ENCODE peak calls at places on chromosomes 3 and 15, in seven cellular contexts. One of them, this sample, is unnamed.

GRCh38 chr15:31974154-31974794 is 56.0 kb upstream of the CHRNA7 start:
- DNase-seq in esophagus muscularis mucosa: peak
- DNase-seq in activated CD4-positive, alpha-beta T cell treated with anti-CD3 and anti-CD28 coated beads, Interleukin-2, amount 50 U/mL, for 48 hours: no peak
- DNase-seq in progenitor cell of endocrine pancreas: no peak
- DNase-seq in stimulated activated CD4-positive, alpha-beta T cell treated with anti-CD3 and anti-CD28 coated beads, Interleukin-1b, Interleukin-23, amount 100 ng/mL, for 24 hours: no peak
- DNase-seq in activated naive CD4-positive, alpha-beta T cell treated with anti-CD3 and anti-CD28 coated beads, Interleukin-2, amount 10 ng/mL, durations not matched to agents 7 days and 5 days: no peak
- DNase-seq in left colon: no peak
- DNase-seq in this sample: no peak

GRCh38 chr3:137767146-137768020 is 3.3 kb downstream of the SOX14 start:
- DNase-seq in progenitor cell of endocrine pancreas: no peak
- DNase-seq in activated naive CD4-positive, alpha-beta T cell treated with anti-CD3 and anti-CD28 coated beads, Interleukin-2, amount 10 ng/mL, durations not matched to agents 7 days and 5 days: no peak
- DNase-seq in esophagus muscularis mucosa: peak
- DNase-seq in left colon: no peak
- DNase-seq in activated CD4-positive, alpha-beta T cell treated with anti-CD3 and anti-CD28 coated beads, Interleukin-2, amount 50 U/mL, for 48 hours: no peak
- DNase-seq in stimulated activated CD4-positive, alpha-beta T cell treated with anti-CD3 and anti-CD28 coated beads, Interleukin-1b, Interleukin-23, amount 100 ng/mL, for 24 hours: no peak
- DNase-seq in this sample: peak

GRCh38 chr15:84797212-84797611 is 19.9 kb upstream of the ALPK3 start:
- DNase-seq in esophagus muscularis mucosa: no peak
- DNase-seq in activated CD4-positive, alpha-beta T cell treated with anti-CD3 and anti-CD28 coated beads, Interleukin-2, amount 50 U/mL, for 48 hours: no peak
- DNase-seq in activated naive CD4-positive, alpha-beta T cell treated with anti-CD3 and anti-CD28 coated beads, Interleukin-2, amount 10 ng/mL, durations not matched to agents 7 days and 5 days: no peak
- DNase-seq in stimulated activated CD4-positive, alpha-beta T cell treated with anti-CD3 and anti-CD28 coated beads, Interleukin-1b, Interleukin-23, amount 100 ng/mL, for 24 hours: no peak
- DNase-seq in left colon: no peak
- DNase-seq in progenitor cell of endocrine pancreas: no peak
- DNase-seq in this sample: peak

GRCh38 chr3:195838714-195839113 is 27.0 kb upstream of the MUC4 start:
- DNase-seq in progenitor cell of endocrine pancreas: no peak
- DNase-seq in activated CD4-positive, alpha-beta T cell treated with anti-CD3 and anti-CD28 coated beads, Interleukin-2, amount 50 U/mL, for 48 hours: no peak
- DNase-seq in activated naive CD4-positive, alpha-beta T cell treated with anti-CD3 and anti-CD28 coated beads, Interleukin-2, amount 10 ng/mL, durations not matched to agents 7 days and 5 days: no peak
- DNase-seq in esophagus muscularis mucosa: no peak
- DNase-seq in left colon: no peak
- DNase-seq in stimulated activated CD4-positive, alpha-beta T cell treated with anti-CD3 and anti-CD28 coated beads, Interleukin-1b, Interleukin-23, amount 100 ng/mL, for 24 hours: no peak
- DNase-seq in this sample: no peak

GRCh38 chr3:74465652-74466415 is 148.6 kb downstream of the CNTN3 start:
- DNase-seq in stimulated activated CD4-positive, alpha-beta T cell treated with anti-CD3 and anti-CD28 coated beads, Interleukin-1b, Interleukin-23, amount 100 ng/mL, for 24 hours: no peak
- DNase-seq in activated naive CD4-positive, alpha-beta T cell treated with anti-CD3 and anti-CD28 coated beads, Interleukin-2, amount 10 ng/mL, durations not matched to agents 7 days and 5 days: no peak
- DNase-seq in progenitor cell of endocrine pancreas: no peak
- DNase-seq in esophagus muscularis mucosa: no peak
- DNase-seq in left colon: no peak
- DNase-seq in activated CD4-positive, alpha-beta T cell treated with anti-CD3 and anti-CD28 coated beads, Interleukin-2, amount 50 U/mL, for 48 hours: no peak
- DNase-seq in this sample: no peak

GRCh38 chr3:51355891-51356578 is 29.1 kb upstream of the MANF start:
- DNase-seq in activated naive CD4-positive, alpha-beta T cell treated with anti-CD3 and anti-CD28 coated beads, Interleukin-2, amount 10 ng/mL, durations not matched to agents 7 days and 5 days: no peak
- DNase-seq in esophagus muscularis mucosa: no peak
- DNase-seq in stimulated activated CD4-positive, alpha-beta T cell treated with anti-CD3 and anti-CD28 coated beads, Interleukin-1b, Interleukin-23, amount 100 ng/mL, for 24 hours: no peak
- DNase-seq in progenitor cell of endocrine pancreas: no peak
- DNase-seq in activated CD4-positive, alpha-beta T cell treated with anti-CD3 and anti-CD28 coated beads, Interleukin-2, amount 50 U/mL, for 48 hours: no peak
- DNase-seq in left colon: no peak
- DNase-seq in this sample: no peak

GRCh38 chr15:36579792-36580431 is 486 bp downstream of the CDIN1 start:
- DNase-seq in stimulated activated CD4-positive, alpha-beta T cell treated with anti-CD3 and anti-CD28 coated beads, Interleukin-1b, Interleukin-23, amount 100 ng/mL, for 24 hours: no peak
- DNase-seq in left colon: no peak
- DNase-seq in activated CD4-positive, alpha-beta T cell treated with anti-CD3 and anti-CD28 coated beads, Interleukin-2, amount 50 U/mL, for 48 hours: no peak
- DNase-seq in activated naive CD4-positive, alpha-beta T cell treated with anti-CD3 and anti-CD28 coated beads, Interleukin-2, amount 10 ng/mL, durations not matched to agents 7 days and 5 days: peak
- DNase-seq in esophagus muscularis mucosa: no peak
- DNase-seq in progenitor cell of endocrine pancreas: no peak
- DNase-seq in this sample: no peak

GRCh38 chr15:51203797-51204196 is 109.1 kb upstream of the TNFAIP8L3 start:
- DNase-seq in esophagus muscularis mucosa: no peak
- DNase-seq in left colon: no peak
- DNase-seq in stimulated activated CD4-positive, alpha-beta T cell treated with anti-CD3 and anti-CD28 coated beads, Interleukin-1b, Interleukin-23, amount 100 ng/mL, for 24 hours: no peak
- DNase-seq in activated CD4-positive, alpha-beta T cell treated with anti-CD3 and anti-CD28 coated beads, Interleukin-2, amount 50 U/mL, for 48 hours: no peak
- DNase-seq in progenitor cell of endocrine pancreas: no peak
- DNase-seq in activated naive CD4-positive, alpha-beta T cell treated with anti-CD3 and anti-CD28 coated beads, Interleukin-2, amount 10 ng/mL, durations not matched to agents 7 days and 5 days: no peak
- DNase-seq in this sample: no peak

GRCh38 chr3:97200387-97200786 is 386.0 kb downstream of the EPHA6 start:
- DNase-seq in esophagus muscularis mucosa: no peak
- DNase-seq in activated CD4-positive, alpha-beta T cell treated with anti-CD3 and anti-CD28 coated beads, Interleukin-2, amount 50 U/mL, for 48 hours: no peak
- DNase-seq in progenitor cell of endocrine pancreas: no peak
- DNase-seq in activated naive CD4-positive, alpha-beta T cell treated with anti-CD3 and anti-CD28 coated beads, Interleukin-2, amount 10 ng/mL, durations not matched to agents 7 days and 5 days: no peak
- DNase-seq in stimulated activated CD4-positive, alpha-beta T cell treated with anti-CD3 and anti-CD28 coated beads, Interleukin-1b, Interleukin-23, amount 100 ng/mL, for 24 hours: no peak
- DNase-seq in left colon: no peak
- DNase-seq in this sample: no peak

GRCh38 chr3:5267253-5267652 is 79.7 kb downstream of the EDEM1 start:
- DNase-seq in stimulated activated CD4-positive, alpha-beta T cell treated with anti-CD3 and anti-CD28 coated beads, Interleukin-1b, Interleukin-23, amount 100 ng/mL, for 24 hours: no peak
- DNase-seq in progenitor cell of endocrine pancreas: no peak
- DNase-seq in activated CD4-positive, alpha-beta T cell treated with anti-CD3 and anti-CD28 coated beads, Interleukin-2, amount 50 U/mL, for 48 hours: no peak
- DNase-seq in left colon: no peak
- DNase-seq in activated naive CD4-positive, alpha-beta T cell treated with anti-CD3 and anti-CD28 coated beads, Interleukin-2, amount 10 ng/mL, durations not matched to agents 7 days and 5 days: no peak
- DNase-seq in esophagus muscularis mucosa: peak
- DNase-seq in this sample: no peak

GRCh38 chr3:196941846-196942225 is 492 bp downstream of the NCBP2 start:
- DNase-seq in progenitor cell of endocrine pancreas: no peak
- DNase-seq in activated naive CD4-positive, alpha-beta T cell treated with anti-CD3 and anti-CD28 coated beads, Interleukin-2, amount 10 ng/mL, durations not matched to agents 7 days and 5 days: peak
- DNase-seq in stimulated activated CD4-positive, alpha-beta T cell treated with anti-CD3 and anti-CD28 coated beads, Interleukin-1b, Interleukin-23, amount 100 ng/mL, for 24 hours: peak
- DNase-seq in left colon: peak
- DNase-seq in esophagus muscularis mucosa: no peak
- DNase-seq in activated CD4-positive, alpha-beta T cell treated with anti-CD3 and anti-CD28 coated beads, Interleukin-2, amount 50 U/mL, for 48 hours: peak
- DNase-seq in this sample: no peak

GRCh38 chr3:191303596-191303995 is 25.6 kb upstream of the CCDC50 start:
- DNase-seq in progenitor cell of endocrine pancreas: no peak
- DNase-seq in stimulated activated CD4-positive, alpha-beta T cell treated with anti-CD3 and anti-CD28 coated beads, Interleukin-1b, Interleukin-23, amount 100 ng/mL, for 24 hours: no peak
- DNase-seq in activated CD4-positive, alpha-beta T cell treated with anti-CD3 and anti-CD28 coated beads, Interleukin-2, amount 50 U/mL, for 48 hours: no peak
- DNase-seq in left colon: no peak
- DNase-seq in activated naive CD4-positive, alpha-beta T cell treated with anti-CD3 and anti-CD28 coated beads, Interleukin-2, amount 10 ng/mL, durations not matched to agents 7 days and 5 days: no peak
- DNase-seq in esophagus muscularis mucosa: no peak
- DNase-seq in this sample: no peak

GRCh38 chr3:69282191-69282590 is 103.7 kb downstream of the FRMD4B start:
- DNase-seq in progenitor cell of endocrine pancreas: no peak
- DNase-seq in stimulated activated CD4-positive, alpha-beta T cell treated with anti-CD3 and anti-CD28 coated beads, Interleukin-1b, Interleukin-23, amount 100 ng/mL, for 24 hours: peak
- DNase-seq in activated naive CD4-positive, alpha-beta T cell treated with anti-CD3 and anti-CD28 coated beads, Interleukin-2, amount 10 ng/mL, durations not matched to agents 7 days and 5 days: peak
- DNase-seq in left colon: no peak
- DNase-seq in esophagus muscularis mucosa: no peak
- DNase-seq in activated CD4-positive, alpha-beta T cell treated with anti-CD3 and anti-CD28 coated beads, Interleukin-2, amount 50 U/mL, for 48 hours: peak
- DNase-seq in this sample: no peak

GRCh38 chr3:149369991-149370866 is 7.2 kb downstream of the TM4SF1 start:
- DNase-seq in progenitor cell of endocrine pancreas: no peak
- DNase-seq in esophagus muscularis mucosa: no peak
- DNase-seq in activated naive CD4-positive, alpha-beta T cell treated with anti-CD3 and anti-CD28 coated beads, Interleukin-2, amount 10 ng/mL, durations not matched to agents 7 days and 5 days: no peak
- DNase-seq in stimulated activated CD4-positive, alpha-beta T cell treated with anti-CD3 and anti-CD28 coated beads, Interleukin-1b, Interleukin-23, amount 100 ng/mL, for 24 hours: no peak
- DNase-seq in activated CD4-positive, alpha-beta T cell treated with anti-CD3 and anti-CD28 coated beads, Interleukin-2, amount 50 U/mL, for 48 hours: no peak
- DNase-seq in left colon: no peak
- DNase-seq in this sample: no peak

GRCh38 chr3:30259730-30260129 is 346.7 kb upstream of the TGFBR2 start:
- DNase-seq in stimulated activated CD4-positive, alpha-beta T cell treated with anti-CD3 and anti-CD28 coated beads, Interleukin-1b, Interleukin-23, amount 100 ng/mL, for 24 hours: no peak
- DNase-seq in left colon: no peak
- DNase-seq in progenitor cell of endocrine pancreas: no peak
- DNase-seq in esophagus muscularis mucosa: no peak
- DNase-seq in activated naive CD4-positive, alpha-beta T cell treated with anti-CD3 and anti-CD28 coated beads, Interleukin-2, amount 10 ng/mL, durations not matched to agents 7 days and 5 days: no peak
- DNase-seq in activated CD4-positive, alpha-beta T cell treated with anti-CD3 and anti-CD28 coated beads, Interleukin-2, amount 50 U/mL, for 48 hours: no peak
- DNase-seq in this sample: no peak

GRCh38 chr3:41304603-41305002 is 105.3 kb downstream of the CTNNB1 start:
- DNase-seq in progenitor cell of endocrine pancreas: no peak
- DNase-seq in left colon: no peak
- DNase-seq in activated CD4-positive, alpha-beta T cell treated with anti-CD3 and anti-CD28 coated beads, Interleukin-2, amount 50 U/mL, for 48 hours: no peak
- DNase-seq in activated naive CD4-positive, alpha-beta T cell treated with anti-CD3 and anti-CD28 coated beads, Interleukin-2, amount 10 ng/mL, durations not matched to agents 7 days and 5 days: no peak
- DNase-seq in stimulated activated CD4-positive, alpha-beta T cell treated with anti-CD3 and anti-CD28 coated beads, Interleukin-1b, Interleukin-23, amount 100 ng/mL, for 24 hours: no peak
- DNase-seq in esophagus muscularis mucosa: no peak
- DNase-seq in this sample: no peak

GRCh38 chr3:40801276-40801675 is 276.5 kb downstream of the ZNF621 start:
- DNase-seq in left colon: no peak
- DNase-seq in stimulated activated CD4-positive, alpha-beta T cell treated with anti-CD3 and anti-CD28 coated beads, Interleukin-1b, Interleukin-23, amount 100 ng/mL, for 24 hours: no peak
- DNase-seq in activated naive CD4-positive, alpha-beta T cell treated with anti-CD3 and anti-CD28 coated beads, Interleukin-2, amount 10 ng/mL, durations not matched to agents 7 days and 5 days: no peak
- DNase-seq in activated CD4-positive, alpha-beta T cell treated with anti-CD3 and anti-CD28 coated beads, Interleukin-2, amount 50 U/mL, for 48 hours: no peak
- DNase-seq in esophagus muscularis mucosa: peak
- DNase-seq in progenitor cell of endocrine pancreas: no peak
- DNase-seq in this sample: no peak

GRCh38 chr3:79113821-79114220 is 654.0 kb downstream of the ROBO1 start:
- DNase-seq in stimulated activated CD4-positive, alpha-beta T cell treated with anti-CD3 and anti-CD28 coated beads, Interleukin-1b, Interleukin-23, amount 100 ng/mL, for 24 hours: no peak
- DNase-seq in progenitor cell of endocrine pancreas: no peak
- DNase-seq in esophagus muscularis mucosa: no peak
- DNase-seq in activated naive CD4-positive, alpha-beta T cell treated with anti-CD3 and anti-CD28 coated beads, Interleukin-2, amount 10 ng/mL, durations not matched to agents 7 days and 5 days: no peak
- DNase-seq in activated CD4-positive, alpha-beta T cell treated with anti-CD3 and anti-CD28 coated beads, Interleukin-2, amount 50 U/mL, for 48 hours: no peak
- DNase-seq in left colon: no peak
- DNase-seq in this sample: no peak

GRCh38 chr3:49266410-49267170 is 10.4 kb downstream of the C3orf62 start:
- DNase-seq in stimulated activated CD4-positive, alpha-beta T cell treated with anti-CD3 and anti-CD28 coated beads, Interleukin-1b, Interleukin-23, amount 100 ng/mL, for 24 hours: no peak
- DNase-seq in activated naive CD4-positive, alpha-beta T cell treated with anti-CD3 and anti-CD28 coated beads, Interleukin-2, amount 10 ng/mL, durations not matched to agents 7 days and 5 days: no peak
- DNase-seq in progenitor cell of endocrine pancreas: no peak
- DNase-seq in left colon: no peak
- DNase-seq in esophagus muscularis mucosa: no peak
- DNase-seq in activated CD4-positive, alpha-beta T cell treated with anti-CD3 and anti-CD28 coated beads, Interleukin-2, amount 50 U/mL, for 48 hours: no peak
- DNase-seq in this sample: no peak

GRCh38 chr3:157135671-157136396 is 24.1 kb downstream of the CCNL1 start:
- DNase-seq in progenitor cell of endocrine pancreas: no peak
- DNase-seq in activated naive CD4-positive, alpha-beta T cell treated with anti-CD3 and anti-CD28 coated beads, Interleukin-2, amount 10 ng/mL, durations not matched to agents 7 days and 5 days: no peak
- DNase-seq in stimulated activated CD4-positive, alpha-beta T cell treated with anti-CD3 and anti-CD28 coated beads, Interleukin-1b, Interleukin-23, amount 100 ng/mL, for 24 hours: no peak
- DNase-seq in activated CD4-positive, alpha-beta T cell treated with anti-CD3 and anti-CD28 coated beads, Interleukin-2, amount 50 U/mL, for 48 hours: no peak
- DNase-seq in left colon: no peak
- DNase-seq in esophagus muscularis mucosa: no peak
- DNase-seq in this sample: no peak

GRCh38 chr15:101288905-101289513 is 6.0 kb downstream of the SNRPA1 start:
- DNase-seq in stimulated activated CD4-positive, alpha-beta T cell treated with anti-CD3 and anti-CD28 coated beads, Interleukin-1b, Interleukin-23, amount 100 ng/mL, for 24 hours: no peak
- DNase-seq in activated CD4-positive, alpha-beta T cell treated with anti-CD3 and anti-CD28 coated beads, Interleukin-2, amount 50 U/mL, for 48 hours: no peak
- DNase-seq in left colon: no peak
- DNase-seq in activated naive CD4-positive, alpha-beta T cell treated with anti-CD3 and anti-CD28 coated beads, Interleukin-2, amount 10 ng/mL, durations not matched to agents 7 days and 5 days: no peak
- DNase-seq in esophagus muscularis mucosa: no peak
- DNase-seq in progenitor cell of endocrine pancreas: no peak
- DNase-seq in this sample: no peak